ENCODE peak calls at places on chromosomes 13 and 19, in ten cellular contexts. M is NCI-H748 treated with DMSO at 0.1 percent for 48 hours; K is COR-L47; D is A172; I is stimulated activated naive CD8-positive, alpha-beta T cell treated with anti-CD3 and anti-CD28 coated beads, Interleukin-15, Interleukin-2, amounts not matched to agents 100 U/mL and 50 U/mL, for 24 hours; U is NCI-H1092 treated with DMSO at 0.1 percent for 48 hours; L is T-helper 1 cell; E is GM12891; H is ovary; Z is HT1080. F is an unnamed sample.
A peak's percentile ranks its signal among the peaks of the same experiment; 100 is the strongest.

GRCh38 chr19:2286402-2287140 is 4.6 kb upstream of the PEAK3 start:
- DNase-seq in M (no peak), K (no peak), D (no peak), I (no peak), U (no peak), L (no peak), E (no peak), H (no peak), Z (no peak), F (peak; percentile 46)

GRCh38 chr13:98751397-98752110 is 918 bp downstream of the SLC15A1 start:
- DNase-seq in M (no peak), K (no peak), D (no peak), I (no peak), U (no peak), L (no peak), E (no peak), H (no peak), Z (no peak), F (no peak)

GRCh38 chr19:52410276-52410675 is 12.6 kb downstream of the ZNF528 start:
- DNase-seq in M (no peak), K (no peak), D (peak; percentile 11), I (no peak), U (no peak), L (no peak), E (no peak), H (no peak), Z (no peak), F (no peak)

GRCh38 chr13:50467156-50467814 is 376.2 kb downstream of the DLEU7 start:
- DNase-seq in M (no peak), K (no peak), D (no peak), I (no peak), U (no peak), L (no peak), E (no peak), H (no peak), Z (no peak), F (no peak)

GRCh38 chr19:6740589-6741348 is 1.3 kb downstream of the TRIP10 start:
- DNase-seq in M (no peak), K (no peak), D (no peak), I (peak; percentile 47), U (no peak), L (no peak), E (no peak), H (peak; percentile 75), Z (peak; percentile 27), F (peak; percentile 91)

GRCh38 chr13:106381083-106381482 is 154.4 kb downstream of the EFNB2 start:
- DNase-seq in M (no peak), K (no peak), D (no peak), I (no peak), U (no peak), L (no peak), E (no peak), H (no peak), Z (no peak), F (no peak)

GRCh38 chr13:112930192-112930591 is 38.8 kb upstream of the MCF2L start:
- DNase-seq in M (no peak), K (no peak), D (no peak), I (no peak), U (no peak), L (no peak), E (no peak), H (no peak), Z (no peak), F (no peak)

GRCh38 chr13:45406421-45406820 is 11.8 kb downstream of the SLC25A30 start:
- DNase-seq in M (no peak), K (no peak), D (no peak), I (no peak), U (no peak), L (no peak), E (no peak), H (no peak), Z (no peak), F (no peak)

GRCh38 chr19:16587031-16588023 is 15.1 kb upstream of the SLC35E1 start:
- DNase-seq in M (no peak), K (no peak), D (peak; percentile 51), I (peak; percentile 65), U (no peak), L (peak; percentile 66), E (no peak), H (no peak), Z (no peak), F (no peak)

GRCh38 chr19:4099054-4099764 is 24.7 kb downstream of the MAP2K2 start:
- DNase-seq in M (no peak), K (no peak), D (no peak), I (no peak), U (no peak), L (no peak), E (no peak), H (no peak), Z (no peak), F (no peak)

GRCh38 chr13:24050796-24051715 is 109.5 kb upstream of the SPATA13 start:
- DNase-seq in M (no peak), K (peak; percentile 29), D (no peak), I (no peak), U (no peak), L (no peak), E (no peak), H (no peak), Z (no peak), F (no peak)

GRCh38 chr13:27053902-27054595 is 117.6 kb downstream of the USP12 start:
- DNase-seq in M (no peak), K (no peak), D (peak; percentile 88), I (no peak), U (no peak), L (no peak), E (no peak), H (no peak), Z (peak; percentile 94), F (no peak)

GRCh38 chr19:7673995-7674667 is 2.8 kb upstream of the MCEMP1 start:
- DNase-seq in M (peak; percentile 24), K (peak; percentile 10), D (peak; percentile 60), I (peak; percentile 55), U (peak; percentile 11), L (no peak), E (no peak), H (no peak), Z (peak; percentile 50), F (peak; percentile 87)

GRCh38 chr19:50639121-50640112 is at the start of gene SYT3:
- DNase-seq in M (peak; percentile 49), K (no peak), D (peak; percentile 43), I (peak; percentile 50), U (peak; percentile 15), L (no peak), E (no peak), H (no peak), Z (no peak), F (peak; percentile 71)

GRCh38 chr13:92175330-92175729 is 776.9 kb downstream of the GPC5 start:
- DNase-seq in M (peak; percentile 36), K (peak; percentile 60), D (peak; percentile 82), I (no peak), U (peak; percentile 59), L (no peak), E (peak; percentile 2), H (peak; percentile 44), Z (peak; percentile 68), F (no peak)

GRCh38 chr19:53655042-53655665 is 23.4 kb downstream of the DPRX start:
- DNase-seq in M (no peak), K (no peak), D (no peak), I (no peak), U (no peak), L (no peak), E (no peak), H (no peak), Z (no peak), F (no peak)

GRCh38 chr19:56476671-56477428 is at the start of gene ZNF667:
- DNase-seq in M (no peak), K (no peak), D (peak; percentile 30), I (peak; percentile 20), U (peak; percentile 0), L (peak; percentile 22), E (no peak), H (no peak), Z (no peak), F (no peak)

GRCh38 chr19:45922281-45922680 is 7.7 kb upstream of the NANOS2 start:
- DNase-seq in M (no peak), K (no peak), D (no peak), I (no peak), U (no peak), L (no peak), E (no peak), H (no peak), Z (no peak), F (no peak)

GRCh38 chr19:1882786-1883692 is 2.3 kb downstream of the ABHD17A start:
- DNase-seq in M (no peak), K (no peak), D (no peak), I (no peak), U (no peak), L (no peak), E (no peak), H (no peak), Z (no peak), F (no peak)

GRCh38 chr19:5452594-5453565 is 2.3 kb upstream of the ZNRF4 start:
- DNase-seq in M (no peak), K (no peak), D (no peak), I (no peak), U (no peak), L (no peak), E (no peak), H (no peak), Z (peak; percentile 18), F (no peak)

GRCh38 chr19:35882074-35882832 is 13.9 kb downstream of the APLP1 start:
- DNase-seq in M (peak; percentile 74), K (peak; percentile 73), D (peak; percentile 64), I (no peak), U (peak; percentile 79), L (no peak), E (no peak), H (peak; percentile 42), Z (peak; percentile 54), F (no peak)

GRCh38 chr19:42178791-42179500 is 38.5 kb downstream of the DEDD2 start:
- DNase-seq in M (no peak), K (no peak), D (no peak), I (peak; percentile 41), U (peak; percentile 27), L (no peak), E (no peak), H (no peak), Z (no peak), F (no peak)

GRCh38 chr13:74210693-74211393 is 76.6 kb upstream of the KLF12 start:
- DNase-seq in M (no peak), K (peak; percentile 22), D (peak; percentile 81), I (no peak), U (peak; percentile 61), L (no peak), E (no peak), H (no peak), Z (peak; percentile 93), F (peak; percentile 42)

GRCh38 chr19:46748325-46749109 is 2.3 kb upstream of the STRN4 start:
- DNase-seq in M (peak; percentile 34), K (no peak), D (no peak), I (peak; percentile 89), U (no peak), L (peak; percentile 53), E (no peak), H (peak; percentile 73), Z (no peak), F (peak; percentile 89)

GRCh38 chr19:1590641-1591397 is 1.8 kb downstream of the MBD3 start:
- DNase-seq in M (no peak), K (peak; percentile 25), D (no peak), I (peak; percentile 52), U (peak; percentile 8), L (no peak), E (no peak), H (no peak), Z (peak; percentile 42), F (no peak)

GRCh38 chr13:73235385-73235784 is 176.6 kb downstream of the KLF5 start:
- DNase-seq in M (no peak), K (no peak), D (no peak), I (no peak), U (no peak), L (no peak), E (no peak), H (no peak), Z (no peak), F (no peak)

GRCh38 chr19:28577199-28577598 is 635.8 kb downstream of the UQCRFS1 start:
- DNase-seq in M (no peak), K (no peak), D (peak; percentile 22), I (no peak), U (no peak), L (no peak), E (no peak), H (no peak), Z (no peak), F (no peak)

GRCh38 chr19:30029721-30030510 is 87.9 kb downstream of the URI1 start:
- DNase-seq in M (no peak), K (no peak), D (peak; percentile 81), I (peak; percentile 17), U (no peak), L (no peak), E (no peak), H (no peak), Z (peak; percentile 88), F (no peak)